ENCODE peak calls at places on chromosomes 11 and 22, in five cellular contexts. E, V, L, B and O are unnamed samples.

GRCh38 chr22:30396871-30397655 is at the start of gene SEC14L2:
- DNase-seq in E (peak), L (peak), B (no peak), V (peak), O (peak)

GRCh38 chr11:83025267-83025704 is 46.4 kb downstream of the RAB30 start:
- DNase-seq in V (peak), B (no peak), E (no peak), L (peak), O (no peak)

GRCh38 chr11:131195801-131196517 is 174.5 kb upstream of the NTM start:
- DNase-seq in L (no peak), E (peak), B (no peak), V (peak), O (no peak)

GRCh38 chr11:112837162-112837826 is 123.9 kb upstream of the NCAM1 start:
- DNase-seq in B (no peak), V (peak), L (peak), E (no peak), O (peak)

GRCh38 chr11:71499546-71499945 is 27.5 kb upstream of the KRTAP5-7 start:
- DNase-seq in V (no peak), E (no peak), L (no peak), B (no peak), O (peak)

GRCh38 chr11:14908214-14908880 is 16.3 kb upstream of the CYP2R1 start:
- DNase-seq in V (peak), L (peak), B (peak), E (peak), O (no peak)

GRCh38 chr11:60756307-60757032 is at the start of gene MS4A15:
- DNase-seq in B (peak), E (no peak), L (peak), V (no peak), O (no peak)

GRCh38 chr22:17822087-17822486 is 47.8 kb upstream of the BID start:
- DNase-seq in L (no peak), V (no peak), E (no peak), B (no peak), O (no peak)

GRCh38 chr22:23289851-23290724 is 109.8 kb downstream of the BCR start:
- DNase-seq in B (peak), L (peak), E (peak), V (peak), O (peak)

GRCh38 chr22:24102366-24103200 is 78.7 kb upstream of the SUSD2 start:
- DNase-seq in V (no peak), E (no peak), L (no peak), B (no peak), O (no peak)

GRCh38 chr11:126589492-126589803 is 234.0 kb downstream of the ST3GAL4 start:
- DNase-seq in L (no peak), V (no peak), B (no peak), E (no peak), O (no peak)

GRCh38 chr11:106321601-106322000 is 244.1 kb downstream of the AASDHPPT start:
- DNase-seq in V (no peak), E (no peak), B (no peak), L (no peak), O (no peak)

DNA sequence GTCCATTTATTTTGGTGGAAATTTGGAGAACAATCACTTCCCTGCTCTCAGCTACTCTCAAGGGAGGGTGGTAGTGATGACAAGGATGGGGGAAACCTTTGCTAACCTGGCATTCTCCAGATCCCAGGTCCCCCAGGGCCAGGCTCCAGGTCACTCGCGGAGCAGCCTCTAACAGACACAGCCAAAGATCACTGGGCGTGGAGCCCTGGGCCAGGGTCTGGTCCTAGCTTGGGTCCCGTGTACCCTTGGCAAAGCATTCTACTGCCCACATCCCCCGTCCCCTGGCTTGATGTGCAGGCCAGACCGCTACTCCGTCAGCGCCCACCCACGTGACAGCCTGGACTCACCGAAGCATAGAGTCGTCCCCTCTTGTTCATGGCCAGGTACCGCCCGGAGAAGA is 3.2 kb downstream of the FGF3 start:
- DNase-seq in B (no peak), L (no peak), E (no peak), V (no peak), O (no peak)
- H3K4me3 ChIP-seq in B (no peak), L (no peak), E (no peak), V (no peak), O (no peak)

DNA sequence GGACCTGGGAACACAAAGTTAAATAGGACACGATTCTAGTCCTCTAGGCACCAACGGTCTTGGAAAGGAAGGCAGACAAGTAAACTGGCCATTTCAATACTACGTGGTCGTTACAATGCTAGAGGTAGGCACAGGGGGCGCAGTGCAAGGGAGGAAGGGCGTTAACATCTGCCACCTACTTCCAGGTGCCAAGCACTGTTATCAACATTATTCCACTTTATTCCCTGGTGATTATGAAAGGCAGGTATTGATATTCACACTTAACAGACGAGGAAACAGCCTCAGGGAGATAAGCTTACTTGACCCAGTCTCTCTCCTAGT is 760 bp upstream of the TAF10 start:
- DNase-seq in L (no peak), E (no peak), B (no peak), V (no peak), O (no peak)
- H3K4me3 ChIP-seq in L (peak), E (peak), B (peak), V (peak), O (peak)

GRCh38 chr11:118572914-118573550 is 823 bp downstream of the ARCN1 start:
- DNase-seq in B (peak), V (peak), E (peak), L (no peak), O (no peak)

GRCh38 chr11:118570787-118571186 is 1.4 kb upstream of the ARCN1 start:
- DNase-seq in V (no peak), B (no peak), E (no peak), L (no peak), O (no peak)

GRCh38 chr11:118572075-118572913 is at the start of gene ARCN1:
- DNase-seq in B (peak), E (peak), V (peak), L (peak), O (peak)

GRCh38 chr11:118569670-118570069 is 2.5 kb upstream of the ARCN1 start:
- DNase-seq in V (no peak), L (no peak), B (no peak), E (no peak), O (no peak)

GRCh38 chr11:118574636-118575035 is 2.4 kb downstream of the ARCN1 start:
- DNase-seq in L (no peak), E (no peak), V (no peak), B (no peak), O (no peak)
- H3K4me3 ChIP-seq in L (no peak), E (peak), V (no peak), B (no peak), O (no peak)

GRCh38 chr22:27075028-27075678 is 417.8 kb downstream of the MIAT start:
- DNase-seq in L (peak), V (peak), E (no peak), B (no peak), O (no peak)
- H3K4me3 ChIP-seq in L (no peak), V (no peak), E (no peak), B (no peak), O (no peak)